ENCODE peak calls at places on chromosomes 1 and 21, in nine cellular contexts. One of them, this sample, is unnamed.

GRCh38 chr1:30527511-30528140 is 195.8 kb downstream of the MATN1 start:
- DNase-seq in cardiac muscle cell: peak; percentile 7
- DNase-seq in HFF-Myc: no peak
- DNase-seq in brain microvascular endothelial cell: no peak
- DNase-seq in fibroblast of lung: peak; percentile 17
- DNase-seq in Caco-2: no peak
- DNase-seq in ovary: no peak
- DNase-seq in left lung: no peak
- DNase-seq in AG04450: no peak
- DNase-seq in this sample: no peak

GRCh38 chr1:108829498-108829916 is 27.4 kb downstream of the AKNAD1 start:
- DNase-seq in cardiac muscle cell: no peak
- DNase-seq in HFF-Myc: peak; percentile 55
- DNase-seq in brain microvascular endothelial cell: peak; percentile 35
- DNase-seq in fibroblast of lung: peak; percentile 68
- DNase-seq in Caco-2: no peak
- DNase-seq in ovary: no peak
- DNase-seq in left lung: no peak
- DNase-seq in AG04450: no peak
- DNase-seq in this sample: no peak

GRCh38 chr21:33299181-33299752 is 25.5 kb upstream of the IFNAR1 start:
- DNase-seq in cardiac muscle cell: no peak
- DNase-seq in HFF-Myc: no peak
- DNase-seq in brain microvascular endothelial cell: no peak
- DNase-seq in fibroblast of lung: no peak
- DNase-seq in Caco-2: no peak
- DNase-seq in ovary: no peak
- DNase-seq in left lung: no peak
- DNase-seq in AG04450: no peak
- DNase-seq in this sample: no peak

GRCh38 chr1:3244539-3245315 is 175.7 kb downstream of the PRDM16 start:
- DNase-seq in cardiac muscle cell: no peak
- DNase-seq in HFF-Myc: no peak
- DNase-seq in brain microvascular endothelial cell: no peak
- DNase-seq in fibroblast of lung: peak; percentile 50
- DNase-seq in Caco-2: no peak
- DNase-seq in ovary: no peak
- DNase-seq in left lung: no peak
- DNase-seq in AG04450: no peak
- DNase-seq in this sample: no peak

GRCh38 chr1:21822349-21822748 is 10.3 kb downstream of the LDLRAD2 start:
- DNase-seq in cardiac muscle cell: no peak
- DNase-seq in HFF-Myc: no peak
- DNase-seq in brain microvascular endothelial cell: no peak
- DNase-seq in fibroblast of lung: no peak
- DNase-seq in Caco-2: no peak
- DNase-seq in ovary: no peak
- DNase-seq in left lung: no peak
- DNase-seq in AG04450: no peak
- DNase-seq in this sample: no peak

GRCh38 chr1:159960721-159961381 is 6.8 kb upstream of the SLAMF9 start:
- DNase-seq in cardiac muscle cell: peak; percentile 89
- DNase-seq in HFF-Myc: no peak
- DNase-seq in brain microvascular endothelial cell: peak; percentile 7
- DNase-seq in fibroblast of lung: peak; percentile 87
- DNase-seq in Caco-2: no peak
- DNase-seq in ovary: no peak
- DNase-seq in left lung: no peak
- DNase-seq in AG04450: no peak
- DNase-seq in this sample: peak; percentile 88

GRCh38 chr21:46474365-46474764 is 15.7 kb downstream of the DIP2A start:
- DNase-seq in cardiac muscle cell: no peak
- DNase-seq in HFF-Myc: no peak
- DNase-seq in brain microvascular endothelial cell: no peak
- DNase-seq in fibroblast of lung: no peak
- DNase-seq in Caco-2: no peak
- DNase-seq in ovary: no peak
- DNase-seq in left lung: no peak
- DNase-seq in AG04450: no peak
- DNase-seq in this sample: no peak

GRCh38 chr1:42777860-42778259 is 6.9 kb upstream of the TMEM269 start:
- DNase-seq in cardiac muscle cell: peak; percentile 61
- DNase-seq in HFF-Myc: no peak
- DNase-seq in brain microvascular endothelial cell: peak; percentile 39
- DNase-seq in fibroblast of lung: no peak
- DNase-seq in Caco-2: no peak
- DNase-seq in ovary: no peak
- DNase-seq in left lung: no peak
- DNase-seq in AG04450: no peak
- DNase-seq in this sample: no peak

GRCh38 chr1:88773540-88774150 is 89.6 kb downstream of the PKN2 start:
- DNase-seq in cardiac muscle cell: peak; percentile 25
- DNase-seq in HFF-Myc: peak; percentile 25
- DNase-seq in brain microvascular endothelial cell: peak; percentile 65
- DNase-seq in fibroblast of lung: peak; percentile 74
- DNase-seq in Caco-2: peak; percentile 38
- DNase-seq in ovary: no peak
- DNase-seq in left lung: no peak
- DNase-seq in AG04450: peak; percentile 13
- DNase-seq in this sample: no peak

GRCh38 chr1:37177230-37177864 is 143.0 kb upstream of the GRIK3 start:
- DNase-seq in cardiac muscle cell: peak; percentile 29
- DNase-seq in HFF-Myc: no peak
- DNase-seq in brain microvascular endothelial cell: peak; percentile 8
- DNase-seq in fibroblast of lung: no peak
- DNase-seq in Caco-2: no peak
- DNase-seq in ovary: no peak
- DNase-seq in left lung: no peak
- DNase-seq in AG04450: no peak
- DNase-seq in this sample: no peak

GRCh38 chr21:34754690-34755647 is 86.2 kb downstream of the CLIC6 start:
- DNase-seq in cardiac muscle cell: no peak
- DNase-seq in HFF-Myc: no peak
- DNase-seq in brain microvascular endothelial cell: no peak
- DNase-seq in fibroblast of lung: no peak
- DNase-seq in Caco-2: no peak
- DNase-seq in ovary: no peak
- DNase-seq in left lung: no peak
- DNase-seq in AG04450: no peak
- DNase-seq in this sample: no peak

GRCh38 chr1:205793959-205794730 is 18.9 kb downstream of the SLC41A1 start:
- DNase-seq in cardiac muscle cell: no peak
- DNase-seq in HFF-Myc: no peak
- DNase-seq in brain microvascular endothelial cell: no peak
- DNase-seq in fibroblast of lung: no peak
- DNase-seq in Caco-2: no peak
- DNase-seq in ovary: no peak
- DNase-seq in left lung: no peak
- DNase-seq in AG04450: no peak
- DNase-seq in this sample: no peak

GRCh38 chr1:157377216-157377821 is 175.0 kb downstream of the FCRL5 start:
- DNase-seq in cardiac muscle cell: peak; percentile 38
- DNase-seq in HFF-Myc: peak; percentile 11
- DNase-seq in brain microvascular endothelial cell: peak; percentile 52
- DNase-seq in fibroblast of lung: no peak
- DNase-seq in Caco-2: peak; percentile 55
- DNase-seq in ovary: no peak
- DNase-seq in left lung: no peak
- DNase-seq in AG04450: no peak
- DNase-seq in this sample: peak; percentile 1

GRCh38 chr1:242454262-242455051 is 70.0 kb downstream of the PLD5 start:
- DNase-seq in cardiac muscle cell: peak; percentile 44
- DNase-seq in HFF-Myc: no peak
- DNase-seq in brain microvascular endothelial cell: peak; percentile 6
- DNase-seq in fibroblast of lung: peak; percentile 23
- DNase-seq in Caco-2: no peak
- DNase-seq in ovary: no peak
- DNase-seq in left lung: no peak
- DNase-seq in AG04450: no peak
- DNase-seq in this sample: no peak

GRCh38 chr1:231867607-231868006 is 241.0 kb downstream of the DISC1 start:
- DNase-seq in cardiac muscle cell: no peak
- DNase-seq in HFF-Myc: no peak
- DNase-seq in brain microvascular endothelial cell: no peak
- DNase-seq in fibroblast of lung: peak; percentile 14
- DNase-seq in Caco-2: no peak
- DNase-seq in ovary: no peak
- DNase-seq in left lung: no peak
- DNase-seq in AG04450: no peak
- DNase-seq in this sample: peak; percentile 10

GRCh38 chr1:165060285-165060793 is 296.2 kb downstream of the LMX1A start:
- DNase-seq in cardiac muscle cell: no peak
- DNase-seq in HFF-Myc: no peak
- DNase-seq in brain microvascular endothelial cell: no peak
- DNase-seq in fibroblast of lung: no peak
- DNase-seq in Caco-2: no peak
- DNase-seq in ovary: no peak
- DNase-seq in left lung: no peak
- DNase-seq in AG04450: no peak
- DNase-seq in this sample: no peak

GRCh38 chr1:226568975-226569741 is 20.6 kb downstream of the STUM start:
- DNase-seq in cardiac muscle cell: no peak
- DNase-seq in HFF-Myc: no peak
- DNase-seq in brain microvascular endothelial cell: no peak
- DNase-seq in fibroblast of lung: no peak
- DNase-seq in Caco-2: no peak
- DNase-seq in ovary: no peak
- DNase-seq in left lung: no peak
- DNase-seq in AG04450: no peak
- DNase-seq in this sample: no peak

GRCh38 chr1:226569879-226570547 is 21.4 kb downstream of the STUM start:
- DNase-seq in cardiac muscle cell: no peak
- DNase-seq in HFF-Myc: no peak
- DNase-seq in brain microvascular endothelial cell: no peak
- DNase-seq in fibroblast of lung: no peak
- DNase-seq in Caco-2: peak; percentile 52
- DNase-seq in ovary: no peak
- DNase-seq in left lung: no peak
- DNase-seq in AG04450: no peak
- DNase-seq in this sample: no peak

GRCh38 chr1:226565476-226565875 is 16.9 kb downstream of the STUM start:
- DNase-seq in cardiac muscle cell: no peak
- DNase-seq in HFF-Myc: no peak
- DNase-seq in brain microvascular endothelial cell: no peak
- DNase-seq in fibroblast of lung: no peak
- DNase-seq in Caco-2: no peak
- DNase-seq in ovary: no peak
- DNase-seq in left lung: no peak
- DNase-seq in AG04450: no peak
- DNase-seq in this sample: no peak

GRCh38 chr1:226566234-226566633 is 17.7 kb downstream of the STUM start:
- DNase-seq in cardiac muscle cell: no peak
- DNase-seq in HFF-Myc: no peak
- DNase-seq in brain microvascular endothelial cell: no peak
- DNase-seq in fibroblast of lung: no peak
- DNase-seq in Caco-2: no peak
- DNase-seq in ovary: no peak
- DNase-seq in left lung: no peak
- DNase-seq in AG04450: no peak
- DNase-seq in this sample: no peak

DNA sequence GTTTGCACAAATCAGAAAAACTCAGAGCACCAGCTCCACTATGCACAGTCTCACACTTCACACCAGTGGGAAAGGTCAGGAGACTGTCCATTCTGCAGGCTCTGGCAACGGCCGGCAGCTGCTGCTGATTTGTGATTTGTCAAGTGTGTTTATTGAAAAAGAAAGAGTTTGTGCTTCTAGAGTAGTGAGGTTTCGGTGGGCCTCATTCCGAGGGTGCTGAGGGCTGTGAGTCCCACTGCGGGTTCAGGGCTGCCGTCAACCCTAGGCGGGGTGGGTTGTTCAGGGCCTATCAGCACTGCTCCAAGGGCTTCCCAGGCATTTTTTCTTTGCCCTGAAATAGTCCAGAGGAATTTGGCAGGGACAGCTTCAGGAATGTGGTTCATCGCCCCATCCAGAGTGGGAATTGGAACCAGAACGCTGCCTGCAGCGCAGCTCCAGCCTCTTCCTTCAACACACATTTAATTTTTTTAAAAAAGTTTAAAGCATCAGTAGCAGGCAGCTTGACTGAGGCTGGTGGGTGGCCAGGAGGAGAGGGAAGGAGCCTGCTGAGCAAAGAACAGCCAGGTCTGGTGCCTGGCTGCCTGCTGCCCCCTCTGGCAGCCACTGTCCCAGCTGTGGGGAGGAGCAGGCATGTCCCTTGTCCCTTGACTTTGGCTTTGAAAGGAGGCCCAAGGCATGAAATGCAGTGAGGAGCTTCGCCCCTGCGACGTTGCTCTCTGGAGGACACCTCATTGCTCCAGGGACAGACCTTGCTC is 19.7 kb downstream of the STUM start:
- DNase-seq in cardiac muscle cell: peak; percentile 47
- DNase-seq in HFF-Myc: no peak
- DNase-seq in brain microvascular endothelial cell: no peak
- DNase-seq in fibroblast of lung: peak; percentile 9
- DNase-seq in Caco-2: no peak
- DNase-seq in ovary: no peak
- DNase-seq in left lung: no peak
- DNase-seq in AG04450: no peak
- DNase-seq in this sample: no peak
- TF ChIP-seq CTCF in cardiac muscle cell: peak; percentile 34
- TF ChIP-seq CTCF in HFF-Myc: peak; percentile 47
- TF ChIP-seq CTCF in brain microvascular endothelial cell: peak; percentile 50
- TF ChIP-seq CTCF in fibroblast of lung: peak; percentile 6
- TF ChIP-seq CTCF in Caco-2: no peak
- TF ChIP-seq CTCF in ovary: no peak
- TF ChIP-seq CTCF in left lung: no peak
- TF ChIP-seq CTCF in AG04450: peak; percentile 17
- TF ChIP-seq CTCF in this sample: peak; percentile 18

GRCh38 chr1:171811671-171812070 is 29.6 kb upstream of the DNM3 start:
- DNase-seq in cardiac muscle cell: no peak
- DNase-seq in HFF-Myc: no peak
- DNase-seq in brain microvascular endothelial cell: no peak
- DNase-seq in fibroblast of lung: no peak
- DNase-seq in Caco-2: no peak
- DNase-seq in ovary: no peak
- DNase-seq in left lung: no peak
- DNase-seq in AG04450: no peak
- DNase-seq in this sample: no peak
- TF ChIP-seq CTCF in cardiac muscle cell: no peak
- TF ChIP-seq CTCF in HFF-Myc: no peak
- TF ChIP-seq CTCF in brain microvascular endothelial cell: no peak
- TF ChIP-seq CTCF in fibroblast of lung: no peak
- TF ChIP-seq CTCF in Caco-2: no peak
- TF ChIP-seq CTCF in ovary: no peak
- TF ChIP-seq CTCF in left lung: no peak
- TF ChIP-seq CTCF in AG04450: no peak
- TF ChIP-seq CTCF in this sample: no peak

GRCh38 chr1:202152399-202152798 is 7.9 kb upstream of the ARL8A start:
- DNase-seq in cardiac muscle cell: no peak
- DNase-seq in HFF-Myc: no peak
- DNase-seq in brain microvascular endothelial cell: no peak
- DNase-seq in fibroblast of lung: no peak
- DNase-seq in Caco-2: no peak
- DNase-seq in ovary: no peak
- DNase-seq in left lung: no peak
- DNase-seq in AG04450: no peak
- DNase-seq in this sample: no peak
- TF ChIP-seq CTCF in cardiac muscle cell: no peak
- TF ChIP-seq CTCF in HFF-Myc: no peak
- TF ChIP-seq CTCF in brain microvascular endothelial cell: no peak
- TF ChIP-seq CTCF in fibroblast of lung: no peak
- TF ChIP-seq CTCF in Caco-2: no peak
- TF ChIP-seq CTCF in ovary: no peak
- TF ChIP-seq CTCF in left lung: no peak
- TF ChIP-seq CTCF in AG04450: no peak
- TF ChIP-seq CTCF in this sample: no peak

GRCh38 chr1:185238447-185238846 is 78.6 kb downstream of the IVNS1ABP start:
- DNase-seq in cardiac muscle cell: peak; percentile 41
- DNase-seq in HFF-Myc: no peak
- DNase-seq in brain microvascular endothelial cell: no peak
- DNase-seq in fibroblast of lung: peak; percentile 22
- DNase-seq in Caco-2: no peak
- DNase-seq in ovary: no peak
- DNase-seq in left lung: no peak
- DNase-seq in AG04450: no peak
- DNase-seq in this sample: no peak
- TF ChIP-seq CTCF in cardiac muscle cell: peak; percentile 51
- TF ChIP-seq CTCF in HFF-Myc: no peak
- TF ChIP-seq CTCF in brain microvascular endothelial cell: peak; percentile 44
- TF ChIP-seq CTCF in fibroblast of lung: peak; percentile 19
- TF ChIP-seq CTCF in Caco-2: peak; percentile 39
- TF ChIP-seq CTCF in ovary: no peak
- TF ChIP-seq CTCF in left lung: no peak
- TF ChIP-seq CTCF in AG04450: peak; percentile 56
- TF ChIP-seq CTCF in this sample: peak; percentile 41

This sample was measured in AG09319.